ENCODE peak calls at places on chromosomes 12 and 14, in seven cellular contexts. P is neuronal stem cell, Z is IMR-90, G is H9, D is mesendoderm, L is mesenchymal stem cell, A is H1. Q is an unnamed sample.

GRCh38 chr12:106131671-106132070 is 7.1 kb downstream of the NUAK1 start:
- DNase-seq in P (no peak), Z (peak), G (peak), D (no peak), L (peak), A (no peak), Q (no peak)

GRCh38 chr12:58554522-58555157 is 365.7 kb downstream of the LRIG3 start:
- DNase-seq in P (no peak), Z (no peak), G (no peak), D (no peak), L (no peak), A (no peak), Q (no peak)

GRCh38 chr12:105641742-105642141 is 311.3 kb downstream of the C12orf75 start:
- DNase-seq in P (no peak), Z (peak), G (no peak), D (peak), L (peak), A (no peak), Q (no peak)

GRCh38 chr14:51251486-51251885 is 11.4 kb downstream of the TMX1 start:
- DNase-seq in P (no peak), Z (no peak), G (no peak), D (no peak), L (no peak), A (no peak), Q (no peak)

GRCh38 chr14:67358914-67359313 is 690 bp downstream of the ATP6V1D start:
- DNase-seq in P (peak), Z (no peak), G (no peak), D (peak), L (peak), A (no peak), Q (no peak)

GRCh38 chr12:127583041-127583440 is 683.9 kb upstream of the TMEM132C start:
- DNase-seq in P (no peak), Z (no peak), G (no peak), D (no peak), L (no peak), A (no peak), Q (no peak)

GRCh38 chr12:1325666-1326065 is 268.7 kb downstream of the FBXL14 start:
- DNase-seq in P (no peak), Z (no peak), G (no peak), D (no peak), L (no peak), A (no peak), Q (no peak)

GRCh38 chr12:46948936-46949555 is 123.2 kb upstream of the SLC38A4 start:
- DNase-seq in P (no peak), Z (no peak), G (no peak), D (no peak), L (no peak), A (no peak), Q (no peak)

GRCh38 chr14:88421286-88421685 is 35.8 kb downstream of the SPATA7 start:
- DNase-seq in P (no peak), Z (peak), G (no peak), D (no peak), L (peak), A (no peak), Q (no peak)

GRCh38 chr12:9334026-9334692 is 126.0 kb upstream of the PZP start:
- DNase-seq in P (no peak), Z (peak), G (no peak), D (no peak), L (no peak), A (no peak), Q (no peak)

GRCh38 chr12:52381206-52381605 is 4.2 kb downstream of the KRT84 start:
- DNase-seq in P (no peak), Z (no peak), G (no peak), D (no peak), L (no peak), A (no peak), Q (no peak)

GRCh38 chr14:79356040-79356439 is 855.3 kb downstream of the DIO2 start:
- DNase-seq in P (peak), Z (peak), G (no peak), D (peak), L (peak), A (no peak), Q (no peak)

GRCh38 chr14:96146131-96146771 is 58.4 kb upstream of the BDKRB2 start:
- DNase-seq in P (no peak), Z (peak), G (no peak), D (peak), L (peak), A (no peak), Q (peak)

GRCh38 chr12:101021911-101022388 is 188.1 kb downstream of the SLC5A8 start:
- DNase-seq in P (no peak), Z (peak), G (no peak), D (peak), L (peak), A (no peak), Q (peak)

GRCh38 chr12:130497331-130497730 is 159.6 kb downstream of the PIWIL1 start:
- DNase-seq in P (no peak), Z (no peak), G (no peak), D (no peak), L (no peak), A (no peak), Q (no peak)

GRCh38 chr12:54232790-54233189 is 44.0 kb upstream of the SMUG1 start:
- DNase-seq in P (no peak), Z (peak), G (no peak), D (peak), L (peak), A (no peak), Q (no peak)

GRCh38 chr12:59131462-59131861 is 211.2 kb upstream of the LRIG3 start:
- DNase-seq in P (peak), Z (no peak), G (no peak), D (peak), L (peak), A (no peak), Q (no peak)

GRCh38 chr14:76377675-76378074 is 1.7 kb downstream of the ESRRB start:
- DNase-seq in P (no peak), Z (no peak), G (no peak), D (no peak), L (no peak), A (no peak), Q (no peak)

GRCh38 chr12:120361506-120362208 is 7.3 kb downstream of the MSI1 start:
- DNase-seq in P (peak), Z (peak), G (peak), D (peak), L (peak), A (peak), Q (peak)

GRCh38 chr12:99195474-99195873 is 452.1 kb upstream of the GARIN6 start:
- DNase-seq in P (peak), Z (no peak), G (no peak), D (no peak), L (no peak), A (peak), Q (no peak)

GRCh38 chr14:81351205-81351604 is 48.9 kb downstream of the STON2 start:
- DNase-seq in P (no peak), Z (no peak), G (no peak), D (no peak), L (no peak), A (no peak), Q (no peak)

GRCh38 chr12:68331500-68331868 is 678 bp downstream of the MDM1 start:
- DNase-seq in P (no peak), Z (no peak), G (no peak), D (peak), L (no peak), A (no peak), Q (peak)

GRCh38 chr12:121278450-121279375 is 17.8 kb downstream of the CAMKK2 start:
- DNase-seq in P (no peak), Z (peak), G (no peak), D (no peak), L (no peak), A (no peak), Q (no peak)

GRCh38 chr14:40222996-40223395 is 790.8 kb upstream of the FBXO33 start:
- DNase-seq in P (no peak), Z (no peak), G (no peak), D (no peak), L (no peak), A (no peak), Q (no peak)

DNA sequence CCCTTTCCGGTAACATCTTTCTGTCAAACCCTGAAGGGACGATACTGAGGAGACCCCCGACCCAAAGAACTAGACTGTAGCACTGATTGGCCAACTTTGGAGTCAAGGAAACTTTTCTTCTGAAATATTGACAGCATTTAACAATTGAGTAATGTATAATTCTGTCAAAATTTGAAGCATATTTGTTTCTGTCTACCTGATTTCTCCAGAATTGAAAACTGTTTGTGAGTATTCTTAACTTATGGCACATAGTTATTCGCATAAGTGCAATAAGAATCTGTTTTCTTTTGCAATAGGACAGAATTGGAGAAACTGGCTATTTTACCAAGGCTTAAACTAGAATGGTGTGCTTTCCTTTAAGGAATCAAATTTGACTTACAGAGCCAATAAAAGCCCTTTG is 267.1 kb upstream of the FOXN3 start:
- DNase-seq in P (no peak), Z (no peak), G (no peak), D (peak), L (no peak), A (no peak), Q (no peak)
- H2BK120ac ChIP-seq in P (no peak), Z (no peak), G (no peak), D (no peak), L (no peak), A (no peak), Q (no peak)

GRCh38 chr14:75252254-75252837 is 26.3 kb upstream of the FOS start:
- DNase-seq in P (no peak), Z (no peak), G (no peak), D (no peak), L (no peak), A (no peak), Q (peak)

GRCh38 chr14:75257241-75257640 is 21.4 kb upstream of the FOS start:
- DNase-seq in P (no peak), Z (peak), G (no peak), D (no peak), L (peak), A (no peak), Q (peak)

GRCh38 chr14:75258079-75258802 is 20.4 kb upstream of the FOS start:
- DNase-seq in P (no peak), Z (peak), G (no peak), D (no peak), L (peak), A (no peak), Q (peak)

GRCh38 chr14:75254381-75254821 is 24.2 kb upstream of the FOS start:
- DNase-seq in P (no peak), Z (no peak), G (no peak), D (no peak), L (no peak), A (no peak), Q (peak)

DNA sequence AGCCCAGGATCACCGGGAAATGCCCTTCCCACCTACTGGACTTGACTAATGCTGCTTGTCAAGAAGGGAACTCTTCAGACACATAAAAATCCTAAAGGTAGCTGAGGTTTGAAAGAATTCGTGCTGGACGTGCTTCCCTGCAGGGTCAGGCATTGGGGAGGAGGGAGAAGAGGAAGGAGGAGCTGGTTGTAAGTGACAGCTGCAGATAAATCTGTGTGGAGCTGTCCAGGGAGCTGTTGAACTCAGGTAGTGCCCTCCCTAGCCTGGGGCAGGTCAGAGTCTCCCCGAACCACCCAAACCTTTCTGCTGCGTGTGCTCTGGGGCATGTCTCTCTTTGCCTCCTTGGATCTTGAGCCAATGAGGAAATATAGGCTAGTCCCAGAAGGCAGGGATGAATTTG is 23.7 kb upstream of the FOS start:
- DNase-seq in P (no peak), Z (no peak), G (peak), D (peak), L (no peak), A (no peak), Q (peak)
- H3K9ac ChIP-seq in P (no peak), Z (no peak), G (no peak), D (no peak), L (no peak), A (no peak), Q (no peak)

DNA sequence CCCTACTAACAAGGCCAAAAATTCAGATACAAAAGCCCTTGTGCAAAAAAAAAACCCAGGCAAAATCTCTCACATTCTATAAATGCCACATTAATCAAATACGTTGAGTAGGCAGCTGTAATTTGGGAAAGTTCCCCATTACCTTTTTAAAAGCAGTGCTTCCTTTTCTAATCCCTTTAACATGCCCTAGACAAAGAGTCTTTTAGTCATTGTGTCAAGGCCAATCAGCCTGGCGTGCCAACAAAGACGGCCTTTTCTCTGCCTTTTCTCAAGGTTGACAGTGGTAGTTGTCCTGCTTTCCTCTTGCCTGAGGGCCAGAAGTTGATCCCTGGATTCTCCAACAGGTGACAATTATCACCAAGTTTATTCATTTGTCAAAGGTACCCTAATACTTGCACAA is 62.5 kb upstream of the METAP2 start:
- DNase-seq in P (peak), Z (no peak), G (no peak), D (no peak), L (no peak), A (no peak), Q (no peak)
- H2BK120ac ChIP-seq in P (no peak), Z (peak), G (no peak), D (no peak), L (no peak), A (no peak), Q (no peak)

GRCh38 chr12:27711957-27712356 is 1.3 kb downstream of the MRPS35 start:
- DNase-seq in P (no peak), Z (no peak), G (no peak), D (no peak), L (no peak), A (no peak), Q (no peak)
- H3K9ac ChIP-seq in P (no peak), Z (no peak), G (no peak), D (no peak), L (peak), A (no peak), Q (no peak)

GRCh38 chr12:95220726-95221125 is 3.1 kb downstream of the VEZT start:
- DNase-seq in P (no peak), Z (no peak), G (no peak), D (no peak), L (no peak), A (no peak), Q (peak)
- H2BK120ac ChIP-seq in P (no peak), Z (no peak), G (no peak), D (no peak), L (no peak), A (no peak), Q (no peak)

DNA sequence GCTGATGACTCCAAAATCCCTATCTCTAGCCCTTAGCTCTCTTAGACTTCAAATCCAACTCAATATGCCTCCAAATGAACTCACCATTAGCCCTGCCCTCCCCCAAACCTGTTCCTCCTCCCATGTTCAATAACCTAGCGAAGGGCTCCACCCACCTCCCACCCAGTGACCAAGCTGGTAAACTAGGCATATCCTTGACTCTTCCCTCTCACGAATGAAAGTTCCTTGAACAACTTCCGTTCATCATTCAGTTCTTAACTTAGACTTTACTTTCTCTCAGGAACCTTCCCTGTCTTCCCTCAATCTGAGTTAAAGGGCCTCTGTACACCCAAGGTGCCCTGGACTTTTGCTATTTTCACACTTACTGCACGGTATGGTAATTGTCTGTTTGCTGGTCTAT is 1.9 kb upstream of the KLHDC1 start:
- DNase-seq in P (no peak), Z (no peak), G (no peak), D (no peak), L (no peak), A (no peak), Q (no peak)
- H3K9ac ChIP-seq in P (no peak), Z (no peak), G (no peak), D (no peak), L (no peak), A (no peak), Q (no peak)

GRCh38 chr12:116372815-116373214 is 95.3 kb upstream of the MED13L start:
- DNase-seq in P (no peak), Z (no peak), G (no peak), D (no peak), L (peak), A (no peak), Q (no peak)
- H2BK120ac ChIP-seq in P (no peak), Z (no peak), G (no peak), D (no peak), L (no peak), A (no peak), Q (no peak)

GRCh38 chr14:90387201-90387600 is 9.6 kb upstream of the CALM1 start:
- DNase-seq in P (no peak), Z (peak), G (no peak), D (no peak), L (no peak), A (no peak), Q (no peak)
- H3K9ac ChIP-seq in P (no peak), Z (no peak), G (no peak), D (no peak), L (peak), A (no peak), Q (no peak)

Q was measured in trophoblast cell.